ENCODE peak calls at places on chromosomes 6 and 20, in six cellular contexts. Y, O, X, N, C and B are unnamed samples.

GRCh38 chr20:62641749-62642665 is at the start of gene SLCO4A1:
- DNase-seq in Y (peak; percentile 86), O (peak; percentile 95), X (peak; percentile 68), N (peak; percentile 54), C (peak; percentile 75), B (peak; percentile 83)

GRCh38 chr6:110039996-110040383 is 61.9 kb downstream of the GPR6 start:
- DNase-seq in Y (no peak), O (no peak), X (no peak), N (no peak), C (no peak), B (no peak)

GRCh38 chr20:36344517-36345132 is 38.5 kb downstream of the DLGAP4 start:
- DNase-seq in Y (no peak), O (peak; percentile 49), X (no peak), N (no peak), C (no peak), B (no peak)

GRCh38 chr6:81326856-81327561 is 425.5 kb downstream of the TENT5A start:
- DNase-seq in Y (no peak), O (no peak), X (no peak), N (no peak), C (no peak), B (no peak)

GRCh38 chr6:105985816-105986632 is 100.1 kb upstream of the PRDM1 start:
- DNase-seq in Y (peak; percentile 18), O (no peak), X (no peak), N (no peak), C (peak; percentile 27), B (no peak)

GRCh38 chr20:18943542-18943941 is 130.0 kb downstream of the SCP2D1 start:
- DNase-seq in Y (no peak), O (no peak), X (peak; percentile 62), N (no peak), C (peak; percentile 30), B (no peak)

GRCh38 chr6:80742481-80742880 is 636.0 kb downstream of the BCKDHB start:
- DNase-seq in Y (no peak), O (no peak), X (no peak), N (no peak), C (no peak), B (no peak)

GRCh38 chr6:3618300-3619041 is 133.0 kb downstream of the PXDC1 start:
- DNase-seq in Y (no peak), O (no peak), X (no peak), N (no peak), C (no peak), B (no peak)

GRCh38 chr6:3410385-3411360 is 46.2 kb downstream of the SLC22A23 start:
- DNase-seq in Y (peak; percentile 19), O (no peak), X (no peak), N (no peak), C (peak; percentile 53), B (peak; percentile 54)

GRCh38 chr6:170092826-170093225 is 198.1 kb downstream of the DLL1 start:
- DNase-seq in Y (no peak), O (no peak), X (no peak), N (no peak), C (peak; percentile 2), B (no peak)

GRCh38 chr20:19457551-19457950 is 245.1 kb downstream of the SLC24A3 start:
- DNase-seq in Y (no peak), O (no peak), X (no peak), N (no peak), C (no peak), B (no peak)

GRCh38 chr6:105545206-105545920 is 142.5 kb upstream of the PREP start:
- DNase-seq in Y (no peak), O (no peak), X (no peak), N (no peak), C (no peak), B (no peak)

GRCh38 chr6:49980898-49981297 is 11.5 kb upstream of the DEFB113 start:
- DNase-seq in Y (no peak), O (no peak), X (no peak), N (no peak), C (no peak), B (no peak)

GRCh38 chr6:7150381-7151064 is 42.8 kb downstream of the RREB1 start:
- DNase-seq in Y (no peak), O (peak; percentile 75), X (no peak), N (no peak), C (no peak), B (no peak)

GRCh38 chr20:31894980-31895675 is 24.7 kb downstream of the TTLL9 start:
- DNase-seq in Y (no peak), O (no peak), X (no peak), N (peak; percentile 52), C (peak; percentile 84), B (no peak)

GRCh38 chr20:29448806-29449470 is 1808.5 kb upstream of the DEFB115 start:
- DNase-seq in Y (no peak), O (peak; percentile 37), X (no peak), N (no peak), C (no peak), B (no peak)

DNA sequence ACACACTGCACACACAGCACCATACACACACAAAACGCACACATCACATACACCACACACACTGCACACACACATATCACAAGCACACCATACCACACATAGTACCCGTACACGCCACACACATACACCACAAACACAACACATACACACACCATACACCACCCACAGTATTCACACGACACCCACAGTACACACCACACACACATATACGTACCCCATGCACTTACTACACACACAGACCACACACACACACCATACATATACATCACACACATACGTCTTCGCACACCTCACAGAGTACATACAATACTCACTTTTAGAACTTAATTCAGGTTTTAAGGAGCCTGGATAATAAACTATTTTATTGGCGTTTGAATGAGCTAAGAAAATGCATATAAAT is 1805.3 kb upstream of the DEFB115 start:
- DNase-seq in Y (no peak), O (no peak), X (no peak), N (no peak), C (no peak), B (no peak)
- H3K9me3 ChIP-seq in Y (peaks cover 13% of the 10 kb centered on the region), O (no peaks in the 10 kb centered on the region), X (no peaks in the 10 kb centered on the region), N (no peaks in the 10 kb centered on the region), C (no peaks in the 10 kb centered on the region), B (no peaks in the 10 kb centered on the region)

GRCh38 chr6:27439371-27439770 is 33.5 kb downstream of the ZNF184 start:
- DNase-seq in Y (no peak), O (no peak), X (no peak), N (no peak), C (no peak), B (no peak)

GRCh38 chr6:27442932-27443331 is 30.0 kb downstream of the ZNF184 start:
- DNase-seq in Y (no peak), O (no peak), X (no peak), N (no peak), C (no peak), B (no peak)

DNA sequence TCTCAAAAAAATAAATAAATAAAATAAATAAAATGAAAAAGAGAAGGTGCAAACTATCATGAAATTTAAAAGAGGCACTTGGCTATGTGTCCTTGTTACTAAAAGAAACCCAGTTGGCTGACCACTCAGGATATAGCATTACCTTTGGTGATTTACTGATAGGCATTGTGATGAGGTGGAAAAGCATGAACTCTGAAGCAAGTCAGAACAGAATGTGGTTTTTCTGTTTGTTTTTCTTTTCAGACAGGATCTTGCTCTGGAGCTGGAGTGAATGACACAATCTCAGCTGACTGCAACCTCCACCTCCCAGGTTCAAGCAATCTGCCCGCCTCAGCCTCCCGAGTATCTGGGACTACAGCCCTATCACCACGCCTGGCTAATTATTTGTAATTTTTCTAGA is 31.9 kb downstream of the ZNF184 start:
- DNase-seq in Y (no peak), O (no peak), X (no peak), N (no peak), C (no peak), B (no peak)
- H3K9me3 ChIP-seq in Y (peaks cover 50% of the 10 kb centered on the region), O (peaks cover 10% of the 10 kb centered on the region), X (peaks cover 7% of the 10 kb centered on the region), N (peaks cover 4% of the 10 kb centered on the region), C (peaks cover 36% of the 10 kb centered on the region), B (peaks cover 2% of the 10 kb centered on the region)

GRCh38 chr20:29297411-29298270 is 1959.8 kb upstream of the DEFB115 start:
- DNase-seq in Y (no peak), O (no peak), X (no peak), N (no peak), C (no peak), B (no peak)

GRCh38 chr20:29299811-29300578 is 1957.5 kb upstream of the DEFB115 start:
- DNase-seq in Y (no peak), O (no peak), X (no peak), N (no peak), C (no peak), B (no peak)

GRCh38 chr20:29298271-29298590 is 1959.2 kb upstream of the DEFB115 start:
- DNase-seq in Y (no peak), O (no peak), X (no peak), N (no peak), C (no peak), B (no peak)

GRCh38 chr20:29298759-29299613 is 1958.5 kb upstream of the DEFB115 start:
- DNase-seq in Y (no peak), O (no peak), X (no peak), N (no peak), C (no peak), B (no peak)

DNA sequence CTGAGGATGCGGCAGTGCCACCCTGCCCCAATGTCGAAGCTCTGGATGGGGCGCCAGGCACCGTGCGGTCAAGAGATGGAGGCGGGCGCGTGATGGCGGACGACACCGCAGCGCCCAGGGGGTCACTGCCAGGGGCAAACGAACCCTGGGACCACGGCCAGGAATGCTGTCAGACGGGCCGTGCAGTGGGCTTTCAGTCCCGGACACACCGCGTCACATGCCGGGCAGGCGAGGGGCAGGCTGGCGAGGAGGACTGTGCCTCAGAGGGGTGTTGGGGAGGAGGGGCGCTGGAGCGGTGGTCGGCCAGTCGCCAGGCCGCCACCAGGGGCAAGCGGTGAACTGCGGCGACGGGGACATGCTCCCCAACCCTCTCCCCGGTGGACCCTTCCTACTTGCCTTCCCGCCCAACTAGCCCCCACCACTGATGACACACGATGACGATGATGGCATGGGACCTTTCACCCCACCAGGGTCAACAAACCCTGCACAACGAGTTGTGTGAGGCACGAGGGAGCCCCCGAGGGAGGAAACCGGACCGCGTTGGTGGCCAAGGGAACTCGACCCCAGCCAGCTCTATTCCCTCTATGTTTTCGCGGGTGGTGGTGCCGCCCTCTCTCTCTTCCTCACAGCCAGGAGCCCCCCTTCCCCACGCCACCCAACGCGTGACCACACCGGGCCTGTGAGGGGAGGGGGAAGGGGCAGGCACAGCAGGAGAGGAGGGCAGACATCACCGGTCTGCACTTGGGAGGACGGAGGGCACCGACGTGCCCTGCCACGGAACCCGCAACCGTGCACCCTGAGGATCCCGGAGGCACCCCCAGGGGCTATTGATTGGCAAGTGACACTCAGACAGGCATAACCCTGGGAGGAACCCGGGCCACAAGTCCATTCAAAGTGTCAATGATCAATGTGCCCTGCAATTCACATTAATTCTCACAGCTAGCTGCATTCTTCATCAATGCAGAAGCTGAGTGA is 1960.9 kb upstream of the DEFB115 start:
- DNase-seq in Y (no peak), O (no peak), X (no peak), N (no peak), C (no peak), B (no peak)
- H3K9me3 ChIP-seq in Y (peaks cover 63% of the 10 kb centered on the region), O (no peaks in the 10 kb centered on the region), X (no peaks in the 10 kb centered on the region), N (no peaks in the 10 kb centered on the region), C (peaks cover 22% of the 10 kb centered on the region), B (no peaks in the 10 kb centered on the region)

GRCh38 chr20:29741894-29742698 is 1515.4 kb upstream of the DEFB115 start:
- DNase-seq in Y (no peak), O (peak; percentile 52), X (no peak), N (no peak), C (no peak), B (no peak)
- H3K9me3 ChIP-seq in Y (peaks cover 52% of the 10 kb centered on the region), O (no peaks in the 10 kb centered on the region), X (no peaks in the 10 kb centered on the region), N (no peaks in the 10 kb centered on the region), C (peaks cover 29% of the 10 kb centered on the region), B (no peaks in the 10 kb centered on the region)